ENCODE peak calls at places on chromosomes 11 and 22, in seven cellular contexts. C, N, R, G, Z, U and V are unnamed samples. For H3K36me3, the result is how much of the 10 kb centered on the place peaks cover.

GRCh38 chr11:56885182-56885581 is 103.5 kb upstream of the OR5AK2 start:
- DNase-seq in C (no peak), N (peak), R (peak), G (no peak), Z (peak), U (peak), V (no peak)

GRCh38 chr11:114242032-114242431 is 54.2 kb upstream of the NNMT start:
- DNase-seq in C (no peak), N (no peak), R (no peak), G (no peak), Z (no peak), U (no peak), V (no peak)

GRCh38 chr11:19646921-19647320 is 65.7 kb upstream of the NAV2 start:
- DNase-seq in C (no peak), N (peak), R (no peak), G (no peak), Z (peak), U (no peak), V (peak)

GRCh38 chr11:69568809-69569097 is 72.2 kb upstream of the CCND1 start:
- DNase-seq in C (no peak), N (no peak), R (no peak), G (no peak), Z (no peak), U (no peak), V (no peak)

GRCh38 chr11:108985611-108986279 is 320.9 kb downstream of the DDX10 start:
- DNase-seq in C (no peak), N (peak), R (peak), G (no peak), Z (no peak), U (no peak), V (no peak)

GRCh38 chr11:111665779-111666178 is 63.5 kb downstream of the SIK2 start:
- DNase-seq in C (no peak), N (peak), R (peak), G (no peak), Z (no peak), U (peak), V (no peak)

GRCh38 chr11:128689946-128690745 is 3.7 kb upstream of the FLI1 start:
- DNase-seq in C (no peak), N (no peak), R (no peak), G (no peak), Z (peak), U (no peak), V (no peak)

GRCh38 chr11:61895046-61895717 is 3.8 kb upstream of the FADS3 start:
- DNase-seq in C (no peak), N (no peak), R (no peak), G (no peak), Z (no peak), U (no peak), V (no peak)

GRCh38 chr11:76888989-76889388 is 28.3 kb downstream of the ACER3 start:
- DNase-seq in C (no peak), N (no peak), R (no peak), G (no peak), Z (no peak), U (no peak), V (no peak)

GRCh38 chr11:112225753-112226061 is 521 bp upstream of the PTS start:
- DNase-seq in C (no peak), N (no peak), R (no peak), G (no peak), Z (no peak), U (no peak), V (no peak)

GRCh38 chr22:45268167-45268957 is 16.4 kb upstream of the UPK3A start:
- DNase-seq in C (no peak), N (no peak), R (no peak), G (no peak), Z (peak), U (peak), V (no peak)

GRCh38 chr11:70018816-70019215 is 59.3 kb upstream of the ANO1 start:
- DNase-seq in C (no peak), N (no peak), R (no peak), G (no peak), Z (no peak), U (no peak), V (no peak)

GRCh38 chr22:41504397-41504796 is 35.5 kb downstream of the ACO2 start:
- DNase-seq in C (no peak), N (no peak), R (no peak), G (peak), Z (no peak), U (no peak), V (no peak)

GRCh38 chr22:35258144-35258988 is 1.1 kb downstream of the HMGXB4 start:
- DNase-seq in C (peak), N (peak), R (peak), G (no peak), Z (peak), U (no peak), V (no peak)

GRCh38 chr22:38176170-38176741 is 5.4 kb downstream of the PLA2G6 start:
- DNase-seq in C (no peak), N (no peak), R (peak), G (peak), Z (no peak), U (no peak), V (peak)

GRCh38 chr11:12377824-12378593 is 638 bp downstream of the PARVA start:
- DNase-seq in C (no peak), N (peak), R (peak), G (peak), Z (peak), U (peak), V (no peak)

GRCh38 chr11:120182790-120183491 is 27.9 kb upstream of the OAF start:
- DNase-seq in C (no peak), N (peak), R (peak), G (peak), Z (no peak), U (peak), V (no peak)

GRCh38 chr11:133507185-133507584 is 25.1 kb downstream of the OPCML start:
- DNase-seq in C (no peak), N (no peak), R (no peak), G (no peak), Z (no peak), U (no peak), V (no peak)

GRCh38 chr22:41028841-41029240 is 63.6 kb upstream of the EP300 start:
- DNase-seq in C (no peak), N (peak), R (peak), G (no peak), Z (no peak), U (no peak), V (peak)

GRCh38 chr22:27223317-27224177 is 566.2 kb downstream of the MIAT start:
- DNase-seq in C (no peak), N (peak), R (peak), G (no peak), Z (no peak), U (no peak), V (peak)
- H3K4me3 ChIP-seq in C (no peak), N (no peak), R (no peak), G (no peak), Z (no peak), U (no peak), V (no peak)

GRCh38 chr11:84390441-84391078 is 1104.4 kb upstream of the CCDC90B start:
- DNase-seq in C (no peak), N (peak), R (peak), G (no peak), Z (no peak), U (peak), V (no peak)
- TF ChIP-seq CTCF in C (no peak), N (peak), R (no peak), G (no peak), Z (peak), U (peak), V (no peak)

GRCh38 chr11:94858012-94858705 is 90.0 kb downstream of the AMOTL1 start:
- DNase-seq in C (no peak), N (no peak), R (no peak), G (no peak), Z (no peak), U (no peak), V (no peak)
- H3K36me3 ChIP-seq in C (under half), N (half or more), R (under half), G (half or more), Z (half or more), U (under half), V (under half)

GRCh38 chr22:20499769-20500168 is 4.2 kb upstream of the KLHL22 start:
- DNase-seq in C (no peak), N (peak), R (no peak), G (no peak), Z (no peak), U (no peak), V (no peak)
- H3K4me3 ChIP-seq in C (no peak), N (no peak), R (no peak), G (no peak), Z (no peak), U (no peak), V (no peak)

GRCh38 chr11:93085097-93085496 is 112.7 kb downstream of the SLC36A4 start:
- DNase-seq in C (no peak), N (peak), R (no peak), G (no peak), Z (no peak), U (no peak), V (no peak)

DNA sequence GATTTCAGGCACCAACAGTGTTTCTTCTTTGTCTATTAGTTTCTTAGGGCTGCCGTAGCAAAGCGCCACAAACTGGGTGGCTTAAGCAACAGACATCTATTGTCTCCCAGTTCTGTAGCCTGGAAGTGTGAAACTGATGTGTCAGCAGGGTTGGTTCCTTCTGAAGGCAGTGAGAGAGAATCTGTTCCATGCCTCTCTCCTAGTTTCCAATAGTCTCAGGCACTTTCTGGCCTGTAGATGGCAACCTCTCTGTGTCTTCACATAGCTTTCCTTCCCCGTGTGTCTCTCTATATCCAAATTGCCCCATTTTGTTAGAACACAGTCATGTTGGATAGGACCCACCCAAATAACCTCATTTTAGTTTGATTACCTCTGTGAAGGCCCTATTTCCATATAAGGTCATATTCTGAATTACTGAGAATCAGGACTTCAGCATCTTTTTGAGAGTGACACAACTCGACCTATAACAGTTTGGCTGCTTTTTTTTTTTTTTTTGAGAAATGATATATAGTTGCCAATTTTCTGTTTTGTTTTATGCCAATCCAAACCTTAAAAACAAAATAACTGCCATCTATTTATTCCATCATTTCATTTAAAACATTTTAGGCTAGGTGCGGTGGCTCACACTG is 108.2 kb downstream of the SLC36A4 start:
- DNase-seq in C (peak), N (peak), R (peak), G (no peak), Z (no peak), U (peak), V (no peak)
- TF ChIP-seq CTCF in C (peak), N (peak), R (peak), G (peak), Z (peak), U (peak), V (peak)